ENCODE peak calls at places on chromosomes 16 and 17, in seven cellular contexts. One of them, this sample, is unnamed.

GRCh38 chr17:34081269-34081668 is 173.8 kb upstream of the CCL2 start:
- DNase-seq in sigmoid colon: no peak
- DNase-seq in RWPE2: no peak
- DNase-seq in PC-3: peak
- DNase-seq in body of pancreas: peak
- DNase-seq in pancreas: no peak
- DNase-seq in CD8-positive, alpha-beta T cell: no peak
- DNase-seq in this sample: peak

GRCh38 chr17:69406906-69407305 is 7.6 kb upstream of the MAP2K6 start:
- DNase-seq in PC-3: peak
- DNase-seq in CD8-positive, alpha-beta T cell: no peak
- DNase-seq in RWPE2: no peak
- DNase-seq in body of pancreas: no peak
- DNase-seq in pancreas: no peak
- DNase-seq in sigmoid colon: no peak
- DNase-seq in this sample: no peak

GRCh38 chr17:79626156-79626890 is 15.5 kb upstream of the RBFOX3 start:
- DNase-seq in CD8-positive, alpha-beta T cell: no peak
- DNase-seq in PC-3: no peak
- DNase-seq in pancreas: peak
- DNase-seq in sigmoid colon: peak
- DNase-seq in RWPE2: peak
- DNase-seq in body of pancreas: no peak
- DNase-seq in this sample: no peak

GRCh38 chr16:53282975-53283946 is 151.0 kb upstream of the RBL2 start:
- DNase-seq in RWPE2: no peak
- DNase-seq in PC-3: peak
- DNase-seq in CD8-positive, alpha-beta T cell: no peak
- DNase-seq in body of pancreas: no peak
- DNase-seq in sigmoid colon: no peak
- DNase-seq in pancreas: no peak
- DNase-seq in this sample: peak

GRCh38 chr17:81514735-81515529 is 2.3 kb upstream of the ACTG1 start:
- DNase-seq in CD8-positive, alpha-beta T cell: peak
- DNase-seq in sigmoid colon: peak
- DNase-seq in pancreas: peak
- DNase-seq in PC-3: peak
- DNase-seq in RWPE2: peak
- DNase-seq in body of pancreas: peak
- DNase-seq in this sample: peak

GRCh38 chr16:303760-304505 is 21.0 kb downstream of the PDIA2 start:
- DNase-seq in body of pancreas: no peak
- DNase-seq in sigmoid colon: no peak
- DNase-seq in CD8-positive, alpha-beta T cell: no peak
- DNase-seq in pancreas: no peak
- DNase-seq in PC-3: no peak
- DNase-seq in RWPE2: no peak
- DNase-seq in this sample: peak

GRCh38 chr16:89502319-89502843 is 5.8 kb upstream of the SPG7 start:
- DNase-seq in body of pancreas: peak
- DNase-seq in PC-3: peak
- DNase-seq in pancreas: peak
- DNase-seq in RWPE2: peak
- DNase-seq in sigmoid colon: no peak
- DNase-seq in CD8-positive, alpha-beta T cell: no peak
- DNase-seq in this sample: no peak

GRCh38 chr17:75047398-75048098 is 523 bp downstream of the KCTD2 start:
- DNase-seq in pancreas: peak
- DNase-seq in CD8-positive, alpha-beta T cell: peak
- DNase-seq in body of pancreas: peak
- DNase-seq in sigmoid colon: peak
- DNase-seq in PC-3: no peak
- DNase-seq in RWPE2: no peak
- DNase-seq in this sample: peak

GRCh38 chr17:42347198-42347597 is 41.0 kb downstream of the STAT3 start:
- DNase-seq in pancreas: no peak
- DNase-seq in body of pancreas: peak
- DNase-seq in CD8-positive, alpha-beta T cell: no peak
- DNase-seq in PC-3: no peak
- DNase-seq in RWPE2: no peak
- DNase-seq in sigmoid colon: peak
- DNase-seq in this sample: no peak

GRCh38 chr16:8905795-8906591 is 23.8 kb downstream of the LITAFD start:
- DNase-seq in CD8-positive, alpha-beta T cell: no peak
- DNase-seq in PC-3: no peak
- DNase-seq in sigmoid colon: no peak
- DNase-seq in pancreas: no peak
- DNase-seq in RWPE2: no peak
- DNase-seq in body of pancreas: no peak
- DNase-seq in this sample: no peak

GRCh38 chr17:29623283-29623647 is 553 bp upstream of the CORO6 start:
- DNase-seq in body of pancreas: no peak
- DNase-seq in RWPE2: no peak
- DNase-seq in sigmoid colon: no peak
- DNase-seq in CD8-positive, alpha-beta T cell: no peak
- DNase-seq in PC-3: no peak
- DNase-seq in pancreas: no peak
- DNase-seq in this sample: no peak

GRCh38 chr17:83050651-83051422 is 28.6 kb upstream of the METRNL start:
- DNase-seq in sigmoid colon: peak
- DNase-seq in pancreas: peak
- DNase-seq in RWPE2: no peak
- DNase-seq in CD8-positive, alpha-beta T cell: no peak
- DNase-seq in PC-3: no peak
- DNase-seq in body of pancreas: peak
- DNase-seq in this sample: no peak

GRCh38 chr16:88121886-88122580 is 170.8 kb downstream of the BANP start:
- DNase-seq in body of pancreas: no peak
- DNase-seq in CD8-positive, alpha-beta T cell: no peak
- DNase-seq in sigmoid colon: no peak
- DNase-seq in pancreas: no peak
- DNase-seq in RWPE2: no peak
- DNase-seq in PC-3: no peak
- DNase-seq in this sample: no peak

GRCh38 chr16:88120812-88121211 is 169.6 kb downstream of the BANP start:
- DNase-seq in RWPE2: no peak
- DNase-seq in PC-3: no peak
- DNase-seq in pancreas: no peak
- DNase-seq in CD8-positive, alpha-beta T cell: no peak
- DNase-seq in body of pancreas: no peak
- DNase-seq in sigmoid colon: no peak
- DNase-seq in this sample: no peak

GRCh38 chr16:88116121-88116900 is 165.1 kb downstream of the BANP start:
- DNase-seq in RWPE2: no peak
- DNase-seq in CD8-positive, alpha-beta T cell: no peak
- DNase-seq in pancreas: no peak
- DNase-seq in sigmoid colon: no peak
- DNase-seq in PC-3: peak
- DNase-seq in body of pancreas: no peak
- DNase-seq in this sample: no peak

GRCh38 chr16:88119881-88120280 is 168.6 kb downstream of the BANP start:
- DNase-seq in CD8-positive, alpha-beta T cell: no peak
- DNase-seq in sigmoid colon: no peak
- DNase-seq in body of pancreas: no peak
- DNase-seq in PC-3: no peak
- DNase-seq in RWPE2: no peak
- DNase-seq in pancreas: no peak
- DNase-seq in this sample: no peak

GRCh38 chr16:88118376-88118775 is 167.1 kb downstream of the BANP start:
- DNase-seq in pancreas: no peak
- DNase-seq in RWPE2: no peak
- DNase-seq in body of pancreas: no peak
- DNase-seq in sigmoid colon: no peak
- DNase-seq in CD8-positive, alpha-beta T cell: no peak
- DNase-seq in PC-3: no peak
- DNase-seq in this sample: no peak
- H3K4me3 ChIP-seq in pancreas: no peak
- H3K4me3 ChIP-seq in RWPE2: no peak
- H3K4me3 ChIP-seq in body of pancreas: no peak
- H3K4me3 ChIP-seq in sigmoid colon: no peak
- H3K4me3 ChIP-seq in CD8-positive, alpha-beta T cell: no peak
- H3K4me3 ChIP-seq in PC-3: peak
- H3K4me3 ChIP-seq in this sample: no peak

GRCh38 chr17:2871720-2872119 is 75.5 kb downstream of the RAP1GAP2 start:
- DNase-seq in CD8-positive, alpha-beta T cell: no peak
- DNase-seq in sigmoid colon: no peak
- DNase-seq in RWPE2: no peak
- DNase-seq in PC-3: peak
- DNase-seq in body of pancreas: no peak
- DNase-seq in pancreas: no peak
- DNase-seq in this sample: no peak

GRCh38 chr17:2869604-2870003 is 73.4 kb downstream of the RAP1GAP2 start:
- DNase-seq in body of pancreas: peak
- DNase-seq in sigmoid colon: no peak
- DNase-seq in RWPE2: no peak
- DNase-seq in CD8-positive, alpha-beta T cell: no peak
- DNase-seq in pancreas: peak
- DNase-seq in PC-3: no peak
- DNase-seq in this sample: no peak

GRCh38 chr17:2871205-2871604 is 75.0 kb downstream of the RAP1GAP2 start:
- DNase-seq in body of pancreas: no peak
- DNase-seq in sigmoid colon: no peak
- DNase-seq in CD8-positive, alpha-beta T cell: no peak
- DNase-seq in pancreas: no peak
- DNase-seq in RWPE2: no peak
- DNase-seq in PC-3: no peak
- DNase-seq in this sample: no peak

GRCh38 chr17:2865228-2865627 is 69.0 kb downstream of the RAP1GAP2 start:
- DNase-seq in sigmoid colon: no peak
- DNase-seq in pancreas: no peak
- DNase-seq in RWPE2: no peak
- DNase-seq in CD8-positive, alpha-beta T cell: no peak
- DNase-seq in PC-3: no peak
- DNase-seq in body of pancreas: peak
- DNase-seq in this sample: peak

GRCh38 chr17:2867441-2868424 is 71.5 kb downstream of the RAP1GAP2 start:
- DNase-seq in PC-3: peak
- DNase-seq in sigmoid colon: no peak
- DNase-seq in pancreas: no peak
- DNase-seq in body of pancreas: peak
- DNase-seq in RWPE2: no peak
- DNase-seq in CD8-positive, alpha-beta T cell: no peak
- DNase-seq in this sample: peak
- TF ChIP-seq CTCF in PC-3: no peak
- TF ChIP-seq CTCF in sigmoid colon: no peak
- TF ChIP-seq CTCF in pancreas: peak
- TF ChIP-seq CTCF in body of pancreas: no peak
- TF ChIP-seq CTCF in RWPE2: no peak
- TF ChIP-seq CTCF in CD8-positive, alpha-beta T cell: no peak
- TF ChIP-seq CTCF in this sample: no peak

GRCh38 chr16:81069063-81069462 is 8.0 kb downstream of the C16orf46 start:
- DNase-seq in CD8-positive, alpha-beta T cell: no peak
- DNase-seq in PC-3: no peak
- DNase-seq in sigmoid colon: no peak
- DNase-seq in RWPE2: no peak
- DNase-seq in body of pancreas: no peak
- DNase-seq in pancreas: no peak
- DNase-seq in this sample: no peak

GRCh38 chr16:81071816-81072215 is 5.2 kb downstream of the C16orf46 start:
- DNase-seq in CD8-positive, alpha-beta T cell: no peak
- DNase-seq in sigmoid colon: no peak
- DNase-seq in body of pancreas: no peak
- DNase-seq in pancreas: no peak
- DNase-seq in PC-3: peak
- DNase-seq in RWPE2: no peak
- DNase-seq in this sample: peak

GRCh38 chr16:81066700-81067099 is 10.3 kb downstream of the C16orf46 start:
- DNase-seq in CD8-positive, alpha-beta T cell: no peak
- DNase-seq in PC-3: no peak
- DNase-seq in body of pancreas: no peak
- DNase-seq in RWPE2: no peak
- DNase-seq in sigmoid colon: no peak
- DNase-seq in pancreas: no peak
- DNase-seq in this sample: no peak

GRCh38 chr16:81070979-81071378 is 6.1 kb downstream of the C16orf46 start:
- DNase-seq in PC-3: no peak
- DNase-seq in body of pancreas: no peak
- DNase-seq in CD8-positive, alpha-beta T cell: no peak
- DNase-seq in RWPE2: no peak
- DNase-seq in sigmoid colon: no peak
- DNase-seq in pancreas: no peak
- DNase-seq in this sample: no peak

DNA sequence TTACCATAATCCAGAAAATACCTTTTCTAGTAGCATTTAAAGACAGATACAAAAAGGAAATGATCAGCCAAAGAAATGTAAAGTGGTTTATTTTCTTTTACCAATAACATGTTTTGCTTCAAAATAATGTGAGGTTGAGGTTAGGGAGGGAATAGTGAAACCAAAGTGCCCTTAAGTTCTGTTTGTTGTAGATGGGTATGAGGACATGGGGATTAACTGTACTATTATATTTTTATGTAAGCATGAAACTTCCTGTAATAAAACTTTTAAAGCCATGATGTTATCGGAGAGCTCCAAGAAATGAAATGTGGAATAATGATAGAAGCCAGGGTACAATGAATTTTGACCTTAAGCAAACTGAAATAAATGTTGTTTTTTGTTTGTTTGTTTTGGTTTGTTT is 9.9 kb downstream of the C16orf46 start:
- DNase-seq in PC-3: no peak
- DNase-seq in CD8-positive, alpha-beta T cell: no peak
- DNase-seq in RWPE2: no peak
- DNase-seq in pancreas: no peak
- DNase-seq in body of pancreas: no peak
- DNase-seq in sigmoid colon: no peak
- DNase-seq in this sample: no peak
- H3K4me3 ChIP-seq in PC-3: no peak
- H3K4me3 ChIP-seq in CD8-positive, alpha-beta T cell: no peak
- H3K4me3 ChIP-seq in RWPE2: no peak
- H3K4me3 ChIP-seq in pancreas: no peak
- H3K4me3 ChIP-seq in body of pancreas: no peak
- H3K4me3 ChIP-seq in sigmoid colon: no peak
- H3K4me3 ChIP-seq in this sample: no peak

GRCh38 chr17:39011907-39012468 is 44.8 kb upstream of the FBXO47 start:
- DNase-seq in PC-3: no peak
- DNase-seq in CD8-positive, alpha-beta T cell: no peak
- DNase-seq in RWPE2: no peak
- DNase-seq in body of pancreas: peak
- DNase-seq in pancreas: no peak
- DNase-seq in sigmoid colon: no peak
- DNase-seq in this sample: no peak
- TF ChIP-seq CTCF in PC-3: no peak
- TF ChIP-seq CTCF in CD8-positive, alpha-beta T cell: no peak
- TF ChIP-seq CTCF in RWPE2: no peak
- TF ChIP-seq CTCF in body of pancreas: no peak
- TF ChIP-seq CTCF in pancreas: no peak
- TF ChIP-seq CTCF in sigmoid colon: no peak
- TF ChIP-seq CTCF in this sample: no peak

DNA sequence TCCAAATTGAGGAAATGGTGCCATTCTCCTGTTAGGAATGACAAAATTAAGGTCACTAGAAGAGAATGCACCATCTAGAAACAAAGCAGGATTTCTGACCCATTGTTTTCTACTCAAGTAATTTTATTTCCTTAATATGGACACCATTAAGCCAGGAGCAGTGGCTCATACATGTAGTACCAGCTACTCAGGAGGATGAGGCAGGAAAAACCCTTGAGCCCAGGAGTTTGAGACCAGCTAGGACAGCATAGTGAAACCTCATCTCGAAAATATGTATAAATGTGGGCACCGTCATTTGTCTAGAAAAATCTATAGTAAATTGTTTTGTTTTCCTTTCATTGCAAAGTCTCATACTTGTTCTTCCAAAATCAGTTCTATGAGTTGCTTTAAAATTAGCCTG is 9.1 kb upstream of the AP1G1 start:
- DNase-seq in sigmoid colon: no peak
- DNase-seq in RWPE2: no peak
- DNase-seq in CD8-positive, alpha-beta T cell: no peak
- DNase-seq in pancreas: no peak
- DNase-seq in body of pancreas: no peak
- DNase-seq in PC-3: no peak
- DNase-seq in this sample: no peak
- H3K4me3 ChIP-seq in sigmoid colon: no peak
- H3K4me3 ChIP-seq in RWPE2: no peak
- H3K4me3 ChIP-seq in CD8-positive, alpha-beta T cell: no peak
- H3K4me3 ChIP-seq in pancreas: no peak
- H3K4me3 ChIP-seq in body of pancreas: no peak
- H3K4me3 ChIP-seq in PC-3: no peak
- H3K4me3 ChIP-seq in this sample: peak